ENCODE peak calls at places on chromosomes 3 and 15, in eight cellular contexts. E is A549, O is heart right ventricle, B is tibial artery, D is K562, Y is uterus, V is endothelial cell, Z is breast epithelium. T is an unnamed sample.

GRCh38 chr3:54846085-54846484 is 81.8 kb downstream of the LRTM1 start:
- DNase-seq in E (no peak), O (no peak), B (no peak), D (no peak), Y (no peak), V (no peak), Z (no peak), T (no peak)

GRCh38 chr3:72100062-72100511 is 315.1 kb upstream of the PROK2 start:
- DNase-seq in E (no peak), O (no peak), B (no peak), D (no peak), Y (no peak), V (no peak), Z (no peak), T (peak; percentile 30)

GRCh38 chr3:160869825-160870224 is 113.8 kb downstream of the PPM1L start:
- DNase-seq in E (no peak), O (peak; percentile 10), B (peak; percentile 59), D (no peak), Y (no peak), V (no peak), Z (peak; percentile 54), T (no peak)

GRCh38 chr15:88166330-88166993 is 90.1 kb downstream of the NTRK3 start:
- DNase-seq in E (no peak), O (no peak), B (no peak), D (peak; percentile 14), Y (no peak), V (peak; percentile 66), Z (no peak), T (peak; percentile 88)

GRCh38 chr3:48403533-48404439 is 26.1 kb downstream of the PLXNB1 start:
- DNase-seq in E (no peak), O (no peak), B (peak; percentile 18), D (no peak), Y (peak; percentile 13), V (peak; percentile 2), Z (peak; percentile 45), T (no peak)

GRCh38 chr3:182760576-182761164 is 32.6 kb upstream of the ATP11B start:
- DNase-seq in E (no peak), O (no peak), B (no peak), D (peak; percentile 71), Y (no peak), V (no peak), Z (no peak), T (no peak)

GRCh38 chr15:70834999-70835398 is 19.0 kb downstream of the LARP6 start:
- DNase-seq in E (no peak), O (no peak), B (no peak), D (no peak), Y (no peak), V (no peak), Z (no peak), T (no peak)

GRCh38 chr3:150759947-150760346 is 3.0 kb downstream of the SIAH2 start:
- DNase-seq in E (no peak), O (no peak), B (no peak), D (no peak), Y (no peak), V (no peak), Z (no peak), T (no peak)

GRCh38 chr3:184016820-184017671 is 638 bp downstream of the ABCC5 start:
- DNase-seq in E (peak; percentile 65), O (peak; percentile 74), B (peak; percentile 32), D (peak; percentile 81), Y (peak; percentile 66), V (peak; percentile 72), Z (no peak), T (peak; percentile 71)

GRCh38 chr15:45594322-45594721 is 7.1 kb downstream of the BLOC1S6 start:
- DNase-seq in E (no peak), O (no peak), B (no peak), D (no peak), Y (no peak), V (no peak), Z (no peak), T (no peak)

GRCh38 chr15:77889009-77889806 is 188.3 kb downstream of the TBC1D2B start:
- DNase-seq in E (no peak), O (no peak), B (no peak), D (no peak), Y (no peak), V (no peak), Z (no peak), T (no peak)

GRCh38 chr3:63565220-63565619 is 87.3 kb upstream of the SNTN start:
- DNase-seq in E (no peak), O (no peak), B (no peak), D (no peak), Y (no peak), V (no peak), Z (no peak), T (no peak)

GRCh38 chr3:31409866-31410265 is 122.9 kb upstream of the STT3B start:
- DNase-seq in E (no peak), O (no peak), B (no peak), D (no peak), Y (no peak), V (no peak), Z (no peak), T (no peak)

GRCh38 chr3:49553320-49553689 is 972 bp upstream of the BSN start:
- DNase-seq in E (no peak), O (no peak), B (no peak), D (no peak), Y (no peak), V (no peak), Z (no peak), T (no peak)

GRCh38 chr3:57805674-57806073 is 49.6 kb downstream of the SLMAP start:
- DNase-seq in E (peak; percentile 49), O (no peak), B (no peak), D (peak; percentile 71), Y (no peak), V (no peak), Z (no peak), T (no peak)

GRCh38 chr3:10426346-10427233 is 78.8 kb downstream of the ATP2B2 start:
- DNase-seq in E (no peak), O (no peak), B (no peak), D (no peak), Y (no peak), V (no peak), Z (no peak), T (no peak)

GRCh38 chr15:63157066-63157890 is at the start of gene RPS27L:
- DNase-seq in E (peak; percentile 96), O (peak; percentile 90), B (peak; percentile 93), D (peak; percentile 95), Y (peak; percentile 88), V (peak; percentile 83), Z (peak; percentile 88), T (peak; percentile 88)
- TF ChIP-seq CTCF in E (no peak), O (no peak), B (no peak), D (no peak), Y (no peak), V (no peak), Z (no peak), T (no peak)

GRCh38 chr3:98577178-98577895 is 16.1 kb downstream of the CPOX start:
- DNase-seq in E (no peak), O (no peak), B (no peak), D (no peak), Y (no peak), V (no peak), Z (no peak), T (no peak)

GRCh38 chr3:98574157-98574556 is 19.3 kb downstream of the CPOX start:
- DNase-seq in E (no peak), O (no peak), B (no peak), D (peak; percentile 47), Y (no peak), V (no peak), Z (no peak), T (no peak)

GRCh38 chr3:98568402-98568801 is 25.0 kb downstream of the CPOX start:
- DNase-seq in E (no peak), O (no peak), B (no peak), D (no peak), Y (no peak), V (no peak), Z (no peak), T (no peak)

GRCh38 chr3:98567646-98568280 is 25.6 kb downstream of the CPOX start:
- DNase-seq in E (no peak), O (no peak), B (no peak), D (no peak), Y (no peak), V (no peak), Z (no peak), T (no peak)

GRCh38 chr3:98573231-98573728 is 20.1 kb downstream of the CPOX start:
- DNase-seq in E (peak; percentile 21), O (no peak), B (no peak), D (peak; percentile 29), Y (no peak), V (no peak), Z (no peak), T (no peak)
- TF ChIP-seq CTCF in E (peak; percentile 56), O (no peak), B (no peak), D (no peak), Y (no peak), V (peak; percentile 78), Z (no peak), T (peak; percentile 40)

GRCh38 chr3:5036858-5037257 is 57.6 kb downstream of the BHLHE40 start:
- DNase-seq in E (no peak), O (no peak), B (no peak), D (no peak), Y (no peak), V (no peak), Z (no peak), T (no peak)

GRCh38 chr3:5038243-5038642 is 59.0 kb downstream of the BHLHE40 start:
- DNase-seq in E (no peak), O (no peak), B (no peak), D (no peak), Y (no peak), V (no peak), Z (no peak), T (no peak)

GRCh38 chr3:5039585-5039984 is 60.3 kb downstream of the BHLHE40 start:
- DNase-seq in E (no peak), O (no peak), B (no peak), D (no peak), Y (no peak), V (no peak), Z (no peak), T (no peak)

GRCh38 chr3:5037828-5038227 is 58.6 kb downstream of the BHLHE40 start:
- DNase-seq in E (no peak), O (no peak), B (no peak), D (no peak), Y (no peak), V (no peak), Z (no peak), T (no peak)

GRCh38 chr3:5041315-5041714 is 62.1 kb downstream of the BHLHE40 start:
- DNase-seq in E (no peak), O (no peak), B (no peak), D (no peak), Y (no peak), V (no peak), Z (no peak), T (no peak)
- TF ChIP-seq CTCF in E (no peak), O (no peak), B (no peak), D (peak; percentile 52), Y (no peak), V (no peak), Z (no peak), T (no peak)

DNA sequence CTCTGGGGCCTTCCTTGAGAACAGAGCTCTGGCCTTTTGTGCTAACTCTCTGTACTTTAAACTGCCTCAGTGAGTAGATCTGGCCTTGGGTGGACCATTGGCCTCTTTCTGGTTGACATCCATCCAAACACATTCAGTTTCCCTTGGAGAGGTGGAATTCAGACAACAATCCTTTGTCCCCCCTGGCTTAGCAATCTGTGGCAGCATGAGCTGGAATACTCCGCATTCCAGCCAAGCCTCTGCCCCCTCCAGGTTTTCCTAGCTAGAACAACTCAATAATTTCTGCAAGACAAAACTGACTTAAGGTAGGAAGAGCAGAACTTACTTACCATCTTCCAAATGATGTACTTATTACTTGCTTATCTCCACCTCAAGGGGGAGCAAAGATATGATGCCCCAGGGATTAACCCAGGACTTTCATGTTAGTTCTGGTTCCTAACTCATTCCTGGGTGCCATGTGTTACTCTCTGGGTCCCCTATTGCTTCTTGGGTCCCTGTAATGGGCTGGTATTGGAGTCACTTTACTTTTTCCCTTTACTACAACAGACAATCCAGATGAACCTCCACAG is 21.8 kb upstream of the IL16 start:
- DNase-seq in E (no peak), O (no peak), B (no peak), D (no peak), Y (no peak), V (no peak), Z (no peak), T (no peak)
- TF ChIP-seq CTCF in E (no peak), O (no peak), B (no peak), D (peak; percentile 26), Y (no peak), V (no peak), Z (no peak), T (no peak)

T was measured in nephron progenitor cell.